ENCODE peak calls at places on chromosome 19, in six cellular contexts. One of them, this sample, is unnamed.

GRCh38 chr19:16340092-16340491 is 15.5 kb downstream of the KLF2 start:
- DNase-seq in AG10803: no peak
- DNase-seq in CD8-positive, alpha-beta T cell: no peak
- DNase-seq in psoas muscle: no peak
- DNase-seq in BJ: no peak
- DNase-seq in cardiac muscle cell: no peak
- DNase-seq in this sample: peak; percentile 66

GRCh38 chr19:38059897-38060296 is 152.9 kb downstream of the SIPA1L3 start:
- DNase-seq in AG10803: no peak
- DNase-seq in CD8-positive, alpha-beta T cell: no peak
- DNase-seq in psoas muscle: no peak
- DNase-seq in BJ: no peak
- DNase-seq in cardiac muscle cell: peak; percentile 30
- DNase-seq in this sample: no peak

GRCh38 chr19:31316201-31316951 is 32.9 kb downstream of the TSHZ3 start:
- DNase-seq in AG10803: peak; percentile 71
- DNase-seq in CD8-positive, alpha-beta T cell: no peak
- DNase-seq in psoas muscle: peak; percentile 50
- DNase-seq in BJ: no peak
- DNase-seq in cardiac muscle cell: peak; percentile 79
- DNase-seq in this sample: peak; percentile 60

GRCh38 chr19:54458648-54459281 is 4.8 kb downstream of the LENG9 start:
- DNase-seq in AG10803: no peak
- DNase-seq in CD8-positive, alpha-beta T cell: no peak
- DNase-seq in psoas muscle: peak; percentile 18
- DNase-seq in BJ: no peak
- DNase-seq in cardiac muscle cell: no peak
- DNase-seq in this sample: no peak

GRCh38 chr19:47673426-47673825 is 39.8 kb upstream of the EHD2 start:
- DNase-seq in AG10803: no peak
- DNase-seq in CD8-positive, alpha-beta T cell: no peak
- DNase-seq in psoas muscle: no peak
- DNase-seq in BJ: no peak
- DNase-seq in cardiac muscle cell: no peak
- DNase-seq in this sample: no peak

GRCh38 chr19:30854207-30854606 is 482.0 kb downstream of the ZNF536 start:
- DNase-seq in AG10803: no peak
- DNase-seq in CD8-positive, alpha-beta T cell: no peak
- DNase-seq in psoas muscle: no peak
- DNase-seq in BJ: no peak
- DNase-seq in cardiac muscle cell: no peak
- DNase-seq in this sample: no peak

GRCh38 chr19:27774337-27774736 is 1438.6 kb downstream of the UQCRFS1 start:
- DNase-seq in AG10803: no peak
- DNase-seq in CD8-positive, alpha-beta T cell: no peak
- DNase-seq in psoas muscle: no peak
- DNase-seq in BJ: no peak
- DNase-seq in cardiac muscle cell: no peak
- DNase-seq in this sample: no peak

GRCh38 chr19:51689751-51690358 is 3.3 kb upstream of the SPACA6 start:
- DNase-seq in AG10803: peak; percentile 35
- DNase-seq in CD8-positive, alpha-beta T cell: no peak
- DNase-seq in psoas muscle: peak; percentile 52
- DNase-seq in BJ: no peak
- DNase-seq in cardiac muscle cell: peak; percentile 68
- DNase-seq in this sample: peak; percentile 23

GRCh38 chr19:43675269-43675879 is 5.4 kb upstream of the PLAUR start:
- DNase-seq in AG10803: peak; percentile 30
- DNase-seq in CD8-positive, alpha-beta T cell: no peak
- DNase-seq in psoas muscle: no peak
- DNase-seq in BJ: no peak
- DNase-seq in cardiac muscle cell: peak; percentile 23
- DNase-seq in this sample: peak; percentile 49

GRCh38 chr19:20662421-20663105 is 1.2 kb upstream of the ZNF626 start:
- DNase-seq in AG10803: no peak
- DNase-seq in CD8-positive, alpha-beta T cell: no peak
- DNase-seq in psoas muscle: no peak
- DNase-seq in BJ: no peak
- DNase-seq in cardiac muscle cell: no peak
- DNase-seq in this sample: no peak

GRCh38 chr19:21474671-21475181 is 30.7 kb upstream of the ZNF429 start:
- DNase-seq in AG10803: peak; percentile 5
- DNase-seq in CD8-positive, alpha-beta T cell: peak; percentile 65
- DNase-seq in psoas muscle: peak; percentile 66
- DNase-seq in BJ: no peak
- DNase-seq in cardiac muscle cell: peak; percentile 71
- DNase-seq in this sample: peak; percentile 65

GRCh38 chr19:57668635-57669034 is at the start of gene ZSCAN4:
- DNase-seq in AG10803: no peak
- DNase-seq in CD8-positive, alpha-beta T cell: no peak
- DNase-seq in psoas muscle: no peak
- DNase-seq in BJ: no peak
- DNase-seq in cardiac muscle cell: no peak
- DNase-seq in this sample: no peak

GRCh38 chr19:18423258-18424020 is 4.2 kb downstream of the SSBP4 start:
- DNase-seq in AG10803: no peak
- DNase-seq in CD8-positive, alpha-beta T cell: no peak
- DNase-seq in psoas muscle: no peak
- DNase-seq in BJ: no peak
- DNase-seq in cardiac muscle cell: no peak
- DNase-seq in this sample: no peak

GRCh38 chr19:19372656-19373416 is 32.6 kb upstream of the GATAD2A start:
- DNase-seq in AG10803: peak; percentile 29
- DNase-seq in CD8-positive, alpha-beta T cell: peak; percentile 62
- DNase-seq in psoas muscle: no peak
- DNase-seq in BJ: no peak
- DNase-seq in cardiac muscle cell: peak; percentile 61
- DNase-seq in this sample: peak; percentile 28

GRCh38 chr19:44303305-44303704 is 1.5 kb downstream of the ZNF235 start:
- DNase-seq in AG10803: no peak
- DNase-seq in CD8-positive, alpha-beta T cell: no peak
- DNase-seq in psoas muscle: no peak
- DNase-seq in BJ: no peak
- DNase-seq in cardiac muscle cell: no peak
- DNase-seq in this sample: no peak

GRCh38 chr19:41234512-41235208 is 15.6 kb downstream of the AXL start:
- DNase-seq in AG10803: no peak
- DNase-seq in CD8-positive, alpha-beta T cell: no peak
- DNase-seq in psoas muscle: no peak
- DNase-seq in BJ: no peak
- DNase-seq in cardiac muscle cell: no peak
- DNase-seq in this sample: no peak

GRCh38 chr19:41327076-41327475 is 17.1 kb downstream of the CCDC97 start:
- DNase-seq in AG10803: no peak
- DNase-seq in CD8-positive, alpha-beta T cell: no peak
- DNase-seq in psoas muscle: no peak
- DNase-seq in BJ: no peak
- DNase-seq in cardiac muscle cell: no peak
- DNase-seq in this sample: no peak

GRCh38 chr19:53894736-53895135 is 12.7 kb downstream of the PRKCG start:
- DNase-seq in AG10803: no peak
- DNase-seq in CD8-positive, alpha-beta T cell: no peak
- DNase-seq in psoas muscle: no peak
- DNase-seq in BJ: no peak
- DNase-seq in cardiac muscle cell: no peak
- DNase-seq in this sample: no peak

GRCh38 chr19:34996978-34997640 is 3.0 kb upstream of the GRAMD1A start:
- DNase-seq in AG10803: no peak
- DNase-seq in CD8-positive, alpha-beta T cell: peak; percentile 71
- DNase-seq in psoas muscle: no peak
- DNase-seq in BJ: no peak
- DNase-seq in cardiac muscle cell: peak; percentile 80
- DNase-seq in this sample: no peak

GRCh38 chr19:53927745-53928144 is 18.7 kb downstream of the CACNG7 start:
- DNase-seq in AG10803: peak; percentile 57
- DNase-seq in CD8-positive, alpha-beta T cell: no peak
- DNase-seq in psoas muscle: no peak
- DNase-seq in BJ: no peak
- DNase-seq in cardiac muscle cell: peak; percentile 79
- DNase-seq in this sample: peak; percentile 54

GRCh38 chr19:31349160-31349881 is at the start of gene TSHZ3:
- DNase-seq in AG10803: peak; percentile 89
- DNase-seq in CD8-positive, alpha-beta T cell: peak; percentile 59
- DNase-seq in psoas muscle: peak; percentile 81
- DNase-seq in BJ: no peak
- DNase-seq in cardiac muscle cell: peak; percentile 95
- DNase-seq in this sample: peak; percentile 94

GRCh38 chr19:18419699-18420460 is 682 bp downstream of the SSBP4 start:
- DNase-seq in AG10803: no peak
- DNase-seq in CD8-positive, alpha-beta T cell: no peak
- DNase-seq in psoas muscle: peak; percentile 51
- DNase-seq in BJ: no peak
- DNase-seq in cardiac muscle cell: no peak
- DNase-seq in this sample: no peak

GRCh38 chr19:15287496-15287895 is 44.8 kb downstream of the BRD4 start:
- DNase-seq in AG10803: no peak
- DNase-seq in CD8-positive, alpha-beta T cell: no peak
- DNase-seq in psoas muscle: no peak
- DNase-seq in BJ: no peak
- DNase-seq in cardiac muscle cell: no peak
- DNase-seq in this sample: peak; percentile 33

GRCh38 chr19:15284091-15284490 is 48.2 kb downstream of the BRD4 start:
- DNase-seq in AG10803: no peak
- DNase-seq in CD8-positive, alpha-beta T cell: no peak
- DNase-seq in psoas muscle: no peak
- DNase-seq in BJ: no peak
- DNase-seq in cardiac muscle cell: no peak
- DNase-seq in this sample: no peak

GRCh38 chr19:15286688-15287355 is 45.5 kb downstream of the BRD4 start:
- DNase-seq in AG10803: no peak
- DNase-seq in CD8-positive, alpha-beta T cell: no peak
- DNase-seq in psoas muscle: no peak
- DNase-seq in BJ: no peak
- DNase-seq in cardiac muscle cell: no peak
- DNase-seq in this sample: no peak

GRCh38 chr19:15284896-15285295 is 47.4 kb downstream of the BRD4 start:
- DNase-seq in AG10803: no peak
- DNase-seq in CD8-positive, alpha-beta T cell: no peak
- DNase-seq in psoas muscle: no peak
- DNase-seq in BJ: no peak
- DNase-seq in cardiac muscle cell: no peak
- DNase-seq in this sample: no peak

GRCh38 chr19:15285896-15286591 is 46.3 kb downstream of the BRD4 start:
- DNase-seq in AG10803: no peak
- DNase-seq in CD8-positive, alpha-beta T cell: no peak
- DNase-seq in psoas muscle: no peak
- DNase-seq in BJ: no peak
- DNase-seq in cardiac muscle cell: no peak
- DNase-seq in this sample: no peak
- H3K4me3 ChIP-seq in AG10803: no peak overlapping the region
- H3K4me3 ChIP-seq in CD8-positive, alpha-beta T cell: no peak overlapping the region
- H3K4me3 ChIP-seq in psoas muscle: no peak overlapping the region
- H3K4me3 ChIP-seq in BJ: no peak overlapping the region
- H3K4me3 ChIP-seq in cardiac muscle cell: no peak overlapping the region
- H3K4me3 ChIP-seq in this sample: no peak overlapping the region

DNA sequence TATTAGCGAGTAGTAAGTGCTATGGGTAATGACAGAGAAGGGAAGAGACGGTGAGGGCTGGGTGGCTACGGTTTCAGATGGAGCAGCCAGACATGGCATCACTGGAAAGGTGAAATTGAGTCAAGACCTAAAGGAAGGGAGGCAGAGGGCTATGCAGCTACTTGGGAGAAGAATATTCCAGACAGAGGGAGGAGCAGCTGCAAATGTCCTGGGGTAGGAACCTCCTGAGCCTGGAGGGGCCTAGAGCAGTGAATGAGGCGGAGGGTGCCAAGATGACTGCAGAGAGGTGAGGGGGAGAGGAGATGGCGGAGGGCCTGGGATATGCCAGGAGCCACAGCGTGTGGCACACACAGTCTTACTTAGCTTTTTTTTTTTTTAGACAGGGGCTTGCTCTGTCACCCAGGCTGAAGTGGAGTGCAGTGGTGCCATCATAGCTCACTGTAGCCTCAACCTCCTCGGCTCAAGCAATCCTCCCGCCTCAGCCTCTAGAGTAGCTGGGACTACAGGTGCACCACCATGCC is 21.1 kb downstream of the PLEKHF1 start:
- DNase-seq in AG10803: no peak
- DNase-seq in CD8-positive, alpha-beta T cell: no peak
- DNase-seq in psoas muscle: no peak
- DNase-seq in BJ: no peak
- DNase-seq in cardiac muscle cell: no peak
- DNase-seq in this sample: no peak
- TF ChIP-seq CTCF in AG10803: no peak
- TF ChIP-seq CTCF in CD8-positive, alpha-beta T cell: no peak
- TF ChIP-seq CTCF in psoas muscle: no peak
- TF ChIP-seq CTCF in BJ: no peak
- TF ChIP-seq CTCF in cardiac muscle cell: no peak
- TF ChIP-seq CTCF in this sample: no peak

DNA sequence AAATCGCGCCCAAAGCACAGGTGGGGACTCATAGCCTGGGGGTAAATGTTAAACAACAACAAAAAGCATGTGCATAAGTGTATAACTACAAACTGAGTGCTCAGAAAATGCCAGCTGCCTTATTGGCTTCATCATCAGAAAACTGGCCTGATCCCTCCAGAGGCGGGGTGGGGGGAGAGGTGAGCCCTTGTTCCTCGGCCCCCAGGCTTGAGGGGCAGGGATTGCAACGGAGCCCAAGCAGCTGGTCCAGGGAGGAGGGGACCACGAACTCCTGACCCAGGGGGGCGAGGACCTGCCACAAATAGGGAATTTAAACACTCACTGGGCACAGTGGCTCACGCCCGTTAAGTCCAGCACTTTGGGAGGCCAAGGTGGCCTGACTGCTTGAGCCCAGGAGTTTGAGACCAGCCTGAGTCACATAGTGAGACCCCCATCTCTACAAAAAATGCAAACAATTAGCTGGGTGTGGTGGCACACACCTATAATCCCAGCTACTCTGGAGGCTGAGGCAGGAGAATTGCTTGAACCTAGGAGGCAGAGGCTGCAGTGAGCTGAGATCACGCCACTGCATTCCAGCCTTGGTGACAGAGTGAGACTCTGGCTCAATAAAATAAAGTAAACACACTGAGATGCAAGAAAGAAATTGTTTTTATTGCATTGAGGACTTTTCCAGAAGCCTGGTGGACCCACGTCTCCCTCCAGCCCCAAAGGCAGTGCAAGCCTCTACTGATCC is 8.7 kb downstream of the SIRT6 start:
- DNase-seq in AG10803: no peak
- DNase-seq in CD8-positive, alpha-beta T cell: no peak
- DNase-seq in psoas muscle: no peak
- DNase-seq in BJ: no peak
- DNase-seq in cardiac muscle cell: no peak
- DNase-seq in this sample: no peak
- H3K4me3 ChIP-seq in AG10803: no peak overlapping the region
- H3K4me3 ChIP-seq in CD8-positive, alpha-beta T cell: no peak overlapping the region
- H3K4me3 ChIP-seq in psoas muscle: no peak overlapping the region
- H3K4me3 ChIP-seq in BJ: no peak overlapping the region
- H3K4me3 ChIP-seq in cardiac muscle cell: no peak overlapping the region
- H3K4me3 ChIP-seq in this sample: no peak overlapping the region

DNA sequence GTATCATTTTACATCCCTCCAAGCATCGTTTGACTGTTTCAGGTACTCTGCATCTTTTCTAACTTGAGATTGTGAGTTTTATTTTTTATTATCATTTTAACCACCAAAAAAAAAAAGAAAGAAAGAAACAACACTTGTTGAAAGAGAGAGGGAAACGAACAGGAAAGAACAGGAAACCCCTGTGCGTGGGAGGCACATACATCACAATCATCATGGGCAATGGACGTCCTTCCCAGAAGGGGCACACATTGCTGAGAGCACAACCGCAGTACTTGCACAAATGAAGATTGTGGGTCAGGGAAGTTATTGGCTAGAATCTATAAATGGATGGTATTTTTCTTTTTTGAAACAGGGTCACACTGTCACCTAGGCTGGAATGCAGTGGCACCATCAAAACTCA is 1.7 kb downstream of the CLC start:
- DNase-seq in AG10803: no peak
- DNase-seq in CD8-positive, alpha-beta T cell: no peak
- DNase-seq in psoas muscle: no peak
- DNase-seq in BJ: no peak
- DNase-seq in cardiac muscle cell: no peak
- DNase-seq in this sample: no peak
- TF ChIP-seq CTCF in AG10803: no peak
- TF ChIP-seq CTCF in CD8-positive, alpha-beta T cell: no peak
- TF ChIP-seq CTCF in psoas muscle: no peak
- TF ChIP-seq CTCF in BJ: no peak
- TF ChIP-seq CTCF in cardiac muscle cell: no peak
- TF ChIP-seq CTCF in this sample: no peak